ENCODE peak calls at places on chromosomes 6 and 20, in four cellular contexts. B is progenitor cell of endocrine pancreas, L is astrocyte of the hippocampus, F is right lobe of liver. T is an unnamed sample.
A peak's percentile ranks its signal among the peaks of the same experiment; 100 is the strongest.

GRCh38 chr20:40811660-40812414 is 122.8 kb upstream of the MAFB start:
- DNase-seq in B (no peak), L (no peak), F (no peak), T (no peak)

GRCh38 chr6:141244366-141244765 is 888.4 kb upstream of the GJE1 start:
- DNase-seq in B (no peak), L (no peak), F (no peak), T (no peak)

GRCh38 chr20:44083220-44083933 is 103.6 kb downstream of the JPH2 start:
- DNase-seq in B (no peak), L (peak; percentile 83), F (no peak), T (no peak)

GRCh38 chr6:170290306-170291128 is at the start of gene DLL1:
- DNase-seq in B (peak; percentile 84), L (peak; percentile 64), F (peak; percentile 72), T (no peak)

GRCh38 chr6:169340395-169340794 is 86.7 kb upstream of the THBS2 start:
- DNase-seq in B (no peak), L (no peak), F (no peak), T (no peak)

GRCh38 chr6:18507561-18507960 is 120.4 kb downstream of the RNF144B start:
- DNase-seq in B (no peak), L (no peak), F (no peak), T (no peak)

GRCh38 chr6:32796848-32797776 is 19.7 kb downstream of the HLA-DOB start:
- DNase-seq in B (peak; percentile 71), L (peak; percentile 81), F (peak; percentile 77), T (peak; percentile 73)

GRCh38 chr20:45346291-45346718 is 1.9 kb downstream of the SDC4 start:
- DNase-seq in B (no peak), L (no peak), F (no peak), T (no peak)

GRCh38 chr6:130421567-130421966 is 55.8 kb downstream of the TMEM200A start:
- DNase-seq in B (no peak), L (peak; percentile 45), F (no peak), T (no peak)

GRCh38 chr6:80535914-80536565 is 429.6 kb downstream of the BCKDHB start:
- DNase-seq in B (no peak), L (no peak), F (no peak), T (no peak)

GRCh38 chr6:155146205-155146604 is 117.6 kb upstream of the CLDN20 start:
- DNase-seq in B (no peak), L (no peak), F (no peak), T (no peak)

GRCh38 chr20:48567145-48567544 is 260.7 kb downstream of the PREX1 start:
- DNase-seq in B (no peak), L (no peak), F (no peak), T (no peak)

GRCh38 chr6:137589067-137589848 is 95.1 kb upstream of the OLIG3 start:
- DNase-seq in B (no peak), L (no peak), F (no peak), T (no peak)

GRCh38 chr6:148349466-148349865 is 6.8 kb downstream of the SASH1 start:
- DNase-seq in B (no peak), L (no peak), F (no peak), T (peak; percentile 24)

GRCh38 chr20:49245921-49246740 is 26.9 kb downstream of the DDX27 start:
- DNase-seq in B (no peak), L (peak; percentile 71), F (no peak), T (no peak)

GRCh38 chr6:53361549-53362031 is 12.8 kb upstream of the ELOVL5 start:
- DNase-seq in B (no peak), L (peak; percentile 70), F (no peak), T (no peak)

GRCh38 chr6:72748759-72749158 is 126.9 kb downstream of the KCNQ5 start:
- DNase-seq in B (no peak), L (peak; percentile 84), F (no peak), T (no peak)

GRCh38 chr6:166632731-166633130 is 5.7 kb upstream of the RPS6KA2 start:
- DNase-seq in B (no peak), L (no peak), F (no peak), T (no peak)

GRCh38 chr6:133410628-133411027 is 169.5 kb downstream of the EYA4 start:
- DNase-seq in B (no peak), L (no peak), F (no peak), T (no peak)

GRCh38 chr6:7201732-7202541 is 94.2 kb downstream of the RREB1 start:
- DNase-seq in B (no peak), L (no peak), F (peak; percentile 74), T (no peak)

GRCh38 chr20:50237349-50237748 is 46.7 kb downstream of the CEBPB start:
- DNase-seq in B (no peak), L (no peak), F (no peak), T (no peak)